ENCODE peak calls at places on chromosomes 12 and 14, in nine cellular contexts. E is Peyer's patch; S is right lobe of liver; O is AG10803; T is choroid plexus epithelial cell; U is ascending aorta; J is stomach; H is OCI-LY7; G is Jurkat, Clone E6-1. K is an unnamed sample.

GRCh38 chr14:36315159-36315853 is 5.1 kb downstream of the MBIP start:
- DNase-seq in E (no peak), T (no peak), U (no peak), S (no peak), J (no peak), O (no peak), G (no peak), H (no peak), K (no peak)

GRCh38 chr14:50225974-50226297 is 5.4 kb downstream of the SOS2 start:
- DNase-seq in O (no peak), T (no peak), H (no peak), E (no peak), U (no peak), S (no peak), G (peak), J (no peak), K (no peak)

GRCh38 chr12:34607520-34608195 is 585.4 kb downstream of the ALG10 start:
- DNase-seq in U (no peak), G (no peak), J (no peak), O (no peak), E (no peak), S (no peak), T (no peak), H (no peak), K (no peak)

GRCh38 chr12:52846356-52846970 is 2.3 kb downstream of the KRT78 start:
- DNase-seq in S (no peak), H (no peak), G (no peak), O (no peak), E (peak), U (no peak), J (no peak), T (no peak), K (no peak)

GRCh38 chr14:74019743-74020142 is 594 bp downstream of the BBOF1 start:
- DNase-seq in T (peak), O (peak), H (no peak), E (no peak), G (no peak), J (no peak), S (no peak), U (no peak), K (no peak)

GRCh38 chr14:80387563-80387981 is 176.3 kb upstream of the DIO2 start:
- DNase-seq in S (peak), E (no peak), T (no peak), J (no peak), G (no peak), H (no peak), O (peak), U (no peak), K (no peak)

GRCh38 chr12:38144049-38144448 is 172.5 kb upstream of the ALG10B start:
- DNase-seq in G (no peak), E (no peak), J (no peak), H (no peak), S (no peak), O (no peak), U (no peak), T (no peak), K (no peak)

GRCh38 chr14:65173973-65174693 is 71.8 kb upstream of the MAX start:
- DNase-seq in O (no peak), S (no peak), H (no peak), T (peak), U (no peak), J (no peak), G (no peak), E (no peak), K (no peak)

GRCh38 chr12:55931317-55931779 is 386 bp downstream of the DGKA start:
- DNase-seq in O (no peak), E (peak), S (no peak), J (no peak), G (no peak), T (peak), U (peak), H (no peak), K (no peak)

GRCh38 chr12:32312049-32312670 is 87.2 kb upstream of the FGD4 start:
- DNase-seq in G (peak), H (peak), E (no peak), U (no peak), J (no peak), T (peak), S (no peak), O (peak), K (peak)

GRCh38 chr12:121804417-121805111 is 755 bp downstream of the SETD1B start:
- DNase-seq in E (peak), O (no peak), H (peak), G (no peak), U (no peak), J (no peak), T (no peak), S (peak), K (no peak)

GRCh38 chr12:752673-753400 is 458 bp downstream of the WNK1 start:
- DNase-seq in U (peak), S (peak), H (peak), J (peak), O (peak), T (peak), G (no peak), E (peak), K (peak)

GRCh38 chr14:77498120-77498979 is at the start of gene ISM2:
- DNase-seq in G (no peak), H (no peak), J (peak), T (peak), U (peak), E (peak), O (peak), S (no peak), K (peak)

GRCh38 chr14:49892301-49892635 is 614 bp upstream of the ARF6 start:
- DNase-seq in G (peak), H (peak), O (peak), T (peak), U (peak), J (peak), E (no peak), S (peak), K (peak)

DNA sequence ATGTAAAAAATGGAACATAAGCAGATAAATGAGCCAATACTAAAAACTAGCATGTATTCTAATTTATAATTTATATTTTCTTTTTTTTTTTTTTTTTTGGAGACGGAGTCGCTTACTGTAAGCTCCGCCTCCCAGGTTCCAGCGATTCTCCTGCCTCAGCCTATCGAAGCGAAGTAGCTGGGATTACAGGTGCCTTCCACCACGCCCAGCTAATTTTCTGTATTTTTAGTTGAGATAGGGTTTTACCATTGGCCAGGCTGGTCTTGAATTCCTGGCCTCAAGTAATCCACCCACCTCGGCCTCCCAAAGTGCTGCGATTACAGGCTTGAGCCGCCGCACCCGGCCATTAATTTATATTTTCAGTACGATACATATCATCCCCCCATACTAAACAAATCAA is 2.7 kb downstream of the MAPK1IP1L start:
- DNase-seq in E (no peak), H (no peak), G (no peak), U (no peak), J (no peak), S (no peak), T (no peak), O (no peak), K (no peak)
- H3K4me3 ChIP-seq in E (no peak), H (no peak), G (no peak), U (no peak), J (no peak), S (no peak), T (no peak), O (no peak), K (no peak)

DNA sequence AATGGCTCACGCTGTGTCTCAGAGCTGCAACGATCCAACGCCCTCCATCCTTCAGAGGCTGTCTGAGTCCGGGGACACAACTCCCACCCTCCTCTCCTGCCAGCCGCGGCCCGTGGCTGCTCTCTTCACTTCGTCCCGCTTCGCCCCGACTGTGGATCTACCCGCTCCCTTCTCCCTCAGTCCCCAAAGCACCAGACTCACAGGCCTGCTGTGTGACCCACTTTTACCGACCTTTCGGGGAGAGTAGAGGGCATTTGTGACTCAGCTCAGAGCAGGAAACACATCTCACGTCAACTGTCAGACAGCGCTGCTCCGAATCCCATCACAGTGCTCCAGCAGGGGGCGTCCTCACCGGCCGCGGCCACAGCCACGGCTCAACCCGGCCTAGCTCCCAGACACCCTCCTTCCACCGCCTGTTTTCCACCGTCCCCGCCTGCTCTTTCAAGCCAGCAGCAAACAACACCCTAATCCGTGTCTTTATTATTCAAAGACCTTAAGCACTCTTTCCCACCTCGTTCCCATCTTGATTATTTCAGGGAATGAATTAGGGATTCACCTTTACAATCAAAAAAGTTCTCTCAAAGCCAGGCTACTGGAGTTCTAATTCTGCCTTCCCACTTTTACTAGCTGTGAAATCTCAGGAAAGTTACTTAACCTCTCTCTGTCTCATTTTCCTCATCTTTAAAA is 5.0 kb upstream of the AQP2 start:
- DNase-seq in G (peak), T (peak), H (peak), U (peak), O (peak), E (peak), S (peak), J (peak), K (peak)
- H3K4me3 ChIP-seq in G (peak), T (peak), H (peak), U (no peak), O (peak), E (no peak), S (no peak), J (peak), K (peak)

GRCh38 chr12:4322789-4323188 is 1.8 kb downstream of the TIGAR start:
- DNase-seq in U (no peak), S (no peak), E (no peak), T (no peak), J (no peak), G (no peak), H (peak), O (no peak), K (no peak)
- H3K4me3 ChIP-seq in U (no peak), S (no peak), E (no peak), T (no peak), J (no peak), G (no peak), H (peak), O (peak), K (no peak)

DNA sequence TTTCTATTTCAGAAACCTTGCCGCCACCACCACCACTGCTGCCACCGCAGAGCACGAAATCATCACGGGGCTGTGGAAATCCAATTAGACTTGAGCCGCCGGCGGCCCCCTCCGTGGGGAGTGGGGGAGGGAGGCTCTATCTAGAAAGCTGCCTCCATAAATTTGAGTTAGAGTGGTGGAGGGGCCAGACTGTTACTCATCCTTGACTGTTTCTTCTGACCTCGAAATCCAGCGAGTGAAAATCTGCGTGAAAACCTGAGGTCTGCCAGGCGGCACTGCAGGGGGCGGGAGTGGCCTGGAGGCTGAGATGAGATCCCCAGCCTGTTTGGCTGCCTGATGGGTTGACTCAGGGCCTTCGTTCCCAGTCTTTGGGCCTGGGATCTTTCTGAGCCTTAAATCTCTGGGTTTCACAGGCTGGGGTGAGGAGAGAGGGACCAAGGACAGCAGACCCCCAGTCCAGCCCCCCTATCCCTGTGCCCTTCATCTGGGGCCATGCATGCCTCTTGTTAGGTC is 29.9 kb downstream of the TSPAN9 start:
- DNase-seq in O (peak), S (no peak), H (no peak), U (no peak), J (no peak), T (peak), E (no peak), G (no peak), K (no peak)
- H3K4me3 ChIP-seq in O (no peak), S (no peak), H (no peak), U (no peak), J (no peak), T (no peak), E (no peak), G (no peak), K (no peak)

K was measured in MM.1S.